ENCODE peak calls at places on chromosome X, in seven cellular contexts. Q, D, A, U, N, W and V are unnamed samples.

GRCh38 chrX:12469296-12469695 is 321.9 kb upstream of the PRPS2 start:
- DNase-seq in Q (no peak), D (no peak), A (no peak), U (no peak), N (no peak), W (no peak), V (no peak)

GRCh38 chrX:23737413-23737812 is 5.7 kb downstream of the ACOT9 start:
- DNase-seq in Q (no peak), D (no peak), A (no peak), U (no peak), N (no peak), W (no peak), V (no peak)

GRCh38 chrX:24259544-24260240 is 54.2 kb downstream of the SUPT20HL2 start:
- DNase-seq in Q (no peak), D (no peak), A (no peak), U (no peak), N (peak), W (no peak), V (no peak)

GRCh38 chrX:25805744-25806143 is 332.4 kb upstream of the MAGEB18 start:
- DNase-seq in Q (no peak), D (no peak), A (no peak), U (no peak), N (no peak), W (no peak), V (no peak)

GRCh38 chrX:100994352-100995281 is 25.1 kb downstream of the ARL13A start:
- DNase-seq in Q (no peak), D (peak), A (no peak), U (no peak), N (no peak), W (no peak), V (no peak)

GRCh38 chrX:103362504-103362903 is 6.2 kb downstream of the TCEAL9 start:
- DNase-seq in Q (no peak), D (no peak), A (no peak), U (no peak), N (no peak), W (no peak), V (no peak)

GRCh38 chrX:100995469-100995868 is 26.0 kb downstream of the ARL13A start:
- DNase-seq in Q (no peak), D (no peak), A (no peak), U (no peak), N (no peak), W (peak), V (no peak)

GRCh38 chrX:49059209-49060191 is 701 bp downstream of the CCDC120 start:
- DNase-seq in Q (no peak), D (no peak), A (no peak), U (no peak), N (no peak), W (no peak), V (no peak)

GRCh38 chrX:110003167-110004156 is 548 bp downstream of the TMEM164 start:
- DNase-seq in Q (no peak), D (peak), A (no peak), U (peak), N (peak), W (no peak), V (no peak)

GRCh38 chrX:150517303-150517896 is 51.0 kb upstream of the MTM1 start:
- DNase-seq in Q (no peak), D (no peak), A (no peak), U (no peak), N (no peak), W (no peak), V (no peak)

GRCh38 chrX:1099146-1099770 is 113.2 kb downstream of the CRLF2 start:
- DNase-seq in Q (no peak), D (no peak), A (no peak), U (no peak), N (no peak), W (no peak), V (no peak)

GRCh38 chrX:22742174-22742573 is 257.6 kb upstream of the DDX53 start:
- DNase-seq in Q (no peak), D (no peak), A (no peak), U (no peak), N (no peak), W (peak), V (no peak)

GRCh38 chrX:22944945-22945344 is 54.8 kb upstream of the DDX53 start:
- DNase-seq in Q (no peak), D (no peak), A (no peak), U (no peak), N (no peak), W (no peak), V (no peak)

GRCh38 chrX:102711872-102712215 is 404 bp upstream of the GPRASP2 start:
- DNase-seq in Q (no peak), D (no peak), A (no peak), U (no peak), N (no peak), W (no peak), V (no peak)

GRCh38 chrX:17464196-17464595 is 89.2 kb downstream of the NHS start:
- DNase-seq in Q (no peak), D (no peak), A (no peak), U (no peak), N (no peak), W (no peak), V (no peak)

GRCh38 chrX:70452143-70452733 is 7.6 kb downstream of the DLG3 start:
- DNase-seq in Q (no peak), D (no peak), A (no peak), U (peak), N (peak), W (peak), V (no peak)

GRCh38 chrX:57583477-57583876 is 8.3 kb upstream of the ZXDB start:
- DNase-seq in Q (no peak), D (no peak), A (no peak), U (no peak), N (no peak), W (no peak), V (no peak)

GRCh38 chrX:153301746-153302145 is 19.8 kb downstream of the PNMA6F start:
- DNase-seq in Q (no peak), D (no peak), A (no peak), U (no peak), N (no peak), W (no peak), V (no peak)

GRCh38 chrX:12985336-12985735 is 10.4 kb downstream of the TMSB4X start:
- DNase-seq in Q (no peak), D (no peak), A (no peak), U (no peak), N (no peak), W (no peak), V (no peak)

GRCh38 chrX:131066237-131066636 is 8.1 kb downstream of the ARHGAP36 start:
- DNase-seq in Q (no peak), D (no peak), A (no peak), U (no peak), N (no peak), W (no peak), V (no peak)

GRCh38 chrX:103175944-103176753 is 38.8 kb upstream of the BEX4 start:
- DNase-seq in Q (peak), D (peak), A (peak), U (peak), N (peak), W (peak), V (no peak)

GRCh38 chrX:9197231-9197630 is 163.3 kb upstream of the FAM9B start:
- DNase-seq in Q (no peak), D (no peak), A (no peak), U (no peak), N (no peak), W (no peak), V (no peak)

GRCh38 chrX:41900321-41900720 is 23.0 kb downstream of the CASK start:
- DNase-seq in Q (no peak), D (no peak), A (no peak), U (no peak), N (no peak), W (no peak), V (no peak)

GRCh38 chrX:78037881-78038280 is 66.2 kb upstream of the PGK1 start:
- DNase-seq in Q (no peak), D (no peak), A (no peak), U (no peak), N (no peak), W (no peak), V (no peak)